ENCODE peak calls at places on chromosomes 11 and 22, in ten cellular contexts. Z is tibial nerve, U is ovary, A is stomach, M is transverse colon, J is HepG2, O is A549, G is GM12878, C is esophagus muscularis mucosa, P is suprapubic skin. N is an unnamed sample.

GRCh38 chr22:40385041-40385782 is 14.8 kb downstream of the SGSM3 start:
- DNase-seq in O (no peak), A (no peak), U (no peak), G (no peak), P (no peak), C (no peak), Z (no peak), J (no peak), M (peak; percentile 34), N (no peak)

GRCh38 chr22:17578129-17578754 is 14.9 kb downstream of the SLC25A18 start:
- DNase-seq in A (peak; percentile 77), J (peak; percentile 21), G (no peak), O (no peak), C (no peak), Z (peak; percentile 47), M (peak; percentile 53), P (peak; percentile 87), U (peak; percentile 57), N (no peak)

GRCh38 chr11:78586452-78587046 is 11.9 kb upstream of the NARS2 start:
- DNase-seq in Z (no peak), U (no peak), O (peak; percentile 45), A (no peak), J (no peak), M (no peak), G (no peak), P (no peak), C (no peak), N (no peak)

GRCh38 chr11:128859563-128860441 is 7.3 kb downstream of the KCNJ1 start:
- DNase-seq in G (no peak), P (no peak), M (peak; percentile 71), U (peak; percentile 78), J (peak; percentile 35), O (peak; percentile 66), A (peak; percentile 84), C (no peak), Z (peak; percentile 63), N (peak; percentile 80)

GRCh38 chr11:119671048-119671447 is 58.0 kb downstream of the NECTIN1 start:
- DNase-seq in P (no peak), G (no peak), O (no peak), C (no peak), M (peak; percentile 52), Z (peak; percentile 56), A (peak; percentile 48), J (no peak), U (peak; percentile 95), N (no peak)

GRCh38 chr11:59144096-59144495 is 1.4 kb downstream of the FAM111A start:
- DNase-seq in G (no peak), Z (no peak), C (no peak), U (no peak), J (no peak), M (no peak), O (no peak), P (no peak), A (no peak), N (no peak)

GRCh38 chr22:17845790-17846189 is 71.5 kb upstream of the BID start:
- DNase-seq in A (no peak), Z (no peak), P (no peak), M (no peak), G (no peak), J (no peak), O (no peak), U (peak; percentile 48), C (no peak), N (no peak)

GRCh38 chr11:34126959-34127848 is 21.8 kb downstream of the NAT10 start:
- DNase-seq in M (no peak), A (no peak), P (no peak), G (no peak), J (no peak), O (no peak), Z (no peak), U (no peak), C (no peak), N (no peak)

GRCh38 chr11:13889566-13890214 is 72.8 kb upstream of the SPON1 start:
- DNase-seq in G (no peak), O (no peak), C (no peak), P (no peak), U (no peak), J (no peak), Z (no peak), M (no peak), A (no peak), N (no peak)

GRCh38 chr22:18023509-18024275 is 669 bp downstream of the MICAL3 start:
- DNase-seq in J (no peak), O (peak; percentile 83), G (no peak), P (peak; percentile 84), M (peak; percentile 90), Z (peak; percentile 75), A (peak; percentile 69), U (peak; percentile 85), C (no peak), N (peak; percentile 31)

GRCh38 chr22:49975543-49976389 is 15.2 kb downstream of the PIM3 start:
- DNase-seq in P (peak; percentile 69), C (no peak), A (peak; percentile 23), J (no peak), Z (no peak), G (no peak), O (peak; percentile 41), M (peak; percentile 37), U (no peak), N (peak; percentile 20)

GRCh38 chr22:49838771-49839717 is 11.4 kb upstream of the BRD1 start:
- DNase-seq in C (no peak), G (peak; percentile 36), P (no peak), J (no peak), A (no peak), Z (no peak), M (peak; percentile 61), O (no peak), U (no peak), N (peak; percentile 54)

DNA sequence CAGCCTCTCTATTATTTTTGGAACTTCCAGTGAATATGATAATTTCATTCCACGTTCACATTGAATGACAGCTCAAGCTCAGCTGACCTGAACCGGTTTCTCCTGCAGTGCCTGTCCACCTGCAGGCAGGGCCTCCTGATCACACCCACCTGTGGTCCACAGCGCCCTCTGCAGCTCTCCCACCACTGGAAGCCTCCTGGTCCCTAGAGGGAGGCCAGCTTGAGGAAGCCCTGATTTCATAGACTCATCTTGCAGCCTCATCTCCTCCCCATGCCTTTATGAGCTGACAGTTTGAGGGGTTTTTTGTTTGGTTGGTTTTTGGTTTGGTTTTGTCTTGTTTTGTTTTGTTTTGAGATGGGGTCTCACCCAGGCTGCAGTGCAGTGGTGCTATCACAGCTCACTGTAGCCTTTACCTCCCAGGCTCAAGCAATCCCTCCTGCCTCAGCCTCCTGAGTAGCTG is 29.9 kb upstream of the MALAT1 start:
- DNase-seq in Z (peak; percentile 44), C (no peak), O (peak; percentile 83), A (peak; percentile 93), M (peak; percentile 94), P (peak; percentile 82), U (peak; percentile 72), J (peak; percentile 76), G (no peak), N (no peak)
- TF ChIP-seq EP300 in Z (no peak), C (no peak), O (no peak), A (no peak), M (no peak), P (no peak), U (no peak), J (no peak), G (no peak), N (no peak)

DNA sequence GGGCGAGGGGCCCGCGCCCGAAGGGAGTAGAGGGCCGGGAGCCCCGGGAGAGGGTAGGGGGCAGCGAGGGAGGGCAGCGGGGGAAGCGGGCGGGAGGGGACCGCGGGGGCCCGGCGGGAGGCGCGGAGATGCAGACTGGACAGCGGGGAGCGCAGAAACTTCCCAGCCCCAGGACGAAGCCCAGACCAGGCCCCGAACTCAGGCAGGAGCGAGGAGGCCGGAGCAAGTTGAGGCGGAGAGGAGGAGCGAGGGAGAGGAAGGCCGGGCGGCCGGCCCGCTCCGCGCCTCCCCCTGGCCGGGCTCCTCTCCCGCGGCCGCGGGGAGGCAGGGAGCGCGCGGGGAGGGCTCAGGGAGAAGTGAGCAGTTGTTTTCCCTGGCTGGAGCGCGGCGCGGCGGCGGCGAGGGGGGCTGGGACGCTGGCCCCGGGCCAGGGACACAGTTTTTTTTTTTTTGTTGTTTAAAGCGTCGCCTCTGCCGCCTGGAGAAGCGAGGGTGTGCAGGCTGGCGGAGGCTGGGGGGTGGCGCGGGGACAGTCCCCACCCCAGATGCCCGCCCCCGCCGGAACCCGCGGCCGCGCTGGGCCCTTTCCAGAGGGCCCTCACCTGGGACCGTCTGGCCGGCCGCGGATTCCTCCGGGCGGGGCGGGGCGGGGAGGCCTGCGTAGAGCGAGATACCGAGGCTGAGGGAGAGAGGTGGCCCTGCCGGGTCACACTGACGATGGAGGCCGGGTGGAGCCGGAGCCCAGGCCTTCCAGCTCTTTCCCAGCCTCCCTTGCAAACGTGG is at the start of gene LTBP3:
- DNase-seq in M (peak; percentile 77), P (peak; percentile 83), U (peak; percentile 90), J (peak; percentile 68), G (no peak), Z (peak; percentile 70), A (peak; percentile 87), C (no peak), O (peak; percentile 64), N (peak; percentile 74)
- TF ChIP-seq EP300 in M (no peak), P (no peak), U (no peak), J (no peak), G (no peak), Z (peak; percentile 82), A (no peak), C (no peak), O (no peak), N (no peak)

DNA sequence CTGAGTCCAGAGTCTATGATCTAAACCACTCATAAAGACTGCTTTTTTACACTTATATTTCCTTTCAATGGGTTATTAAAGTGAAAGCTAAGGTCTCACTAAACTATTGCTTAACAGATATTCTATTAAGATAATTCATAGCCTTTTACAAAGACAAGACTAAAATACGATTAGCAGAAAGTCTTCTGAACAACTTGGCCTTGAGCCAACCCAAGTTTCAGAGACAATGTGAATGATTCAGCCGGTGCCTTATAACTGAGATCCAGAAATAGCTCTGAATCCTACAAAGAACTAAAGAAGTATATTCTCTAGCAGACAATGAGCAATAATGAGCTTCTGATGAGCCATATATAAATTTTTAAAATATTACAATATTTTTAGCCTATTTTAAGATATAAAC is 41.5 kb upstream of the CARD18 start:
- DNase-seq in P (no peak), Z (peak; percentile 25), U (no peak), O (no peak), C (no peak), J (no peak), A (no peak), G (no peak), M (no peak), N (peak; percentile 46)
- TF ChIP-seq EP300 in P (no peak), Z (no peak), U (no peak), O (no peak), C (no peak), J (no peak), A (no peak), G (no peak), M (no peak), N (no peak)

DNA sequence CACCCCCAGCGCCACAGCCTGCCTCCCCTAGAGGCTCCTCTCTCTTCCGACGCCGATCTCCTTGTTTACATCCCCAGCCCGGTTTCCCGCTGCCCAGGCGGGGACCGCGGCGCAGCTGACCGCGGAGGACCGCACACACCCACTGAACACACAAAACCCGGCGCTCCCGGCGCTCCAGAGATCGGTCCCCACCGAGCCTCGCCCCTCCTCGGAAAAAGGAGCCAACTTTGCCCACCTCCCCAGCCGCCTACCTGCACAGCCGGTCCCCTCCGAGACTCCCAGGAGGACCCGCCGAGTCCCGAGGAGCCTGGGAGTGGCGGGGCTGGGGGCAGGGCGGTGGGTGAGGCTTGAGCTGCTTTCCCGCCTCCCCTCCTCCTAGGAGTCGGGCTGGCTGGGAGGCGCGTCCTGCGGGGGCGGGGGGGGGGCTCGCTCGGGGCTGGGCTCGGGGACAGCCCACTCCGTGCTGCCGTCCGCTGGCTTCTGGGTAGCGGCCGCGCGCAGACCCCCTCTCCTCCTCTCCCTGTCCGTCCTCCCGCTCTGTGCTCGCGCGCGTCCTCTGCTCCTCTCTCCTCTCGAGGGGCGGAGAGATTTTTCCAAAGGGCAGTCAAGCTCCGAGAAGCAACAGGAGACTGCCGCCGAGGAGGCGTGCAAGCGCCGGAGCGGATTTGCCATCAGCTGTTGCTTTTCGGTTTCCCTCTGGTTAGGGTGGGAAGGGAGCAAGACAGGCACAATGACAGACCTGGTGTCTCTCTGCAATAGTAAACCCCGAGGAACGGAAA is at the start of gene FXYD6:
- DNase-seq in J (no peak), U (peak; percentile 87), G (no peak), Z (no peak), A (no peak), M (peak; percentile 35), O (no peak), P (no peak), C (no peak), N (peak; percentile 42)
- TF ChIP-seq EP300 in J (no peak), U (no peak), G (no peak), Z (no peak), A (no peak), M (no peak), O (no peak), P (no peak), C (no peak), N (no peak)